ENCODE peak calls at places on chromosomes 5 and 9, in six cellular contexts. P, V, C, Q, B and R are unnamed samples. For H3K9me3, the result is how much of the 10 kb centered on the place peaks cover.

GRCh38 chr5:15807861-15808260 is 307.9 kb downstream of the FBXL7 start:
- DNase-seq in V (no peak), P (no peak), C (peak), B (no peak), Q (no peak), R (no peak)

GRCh38 chr5:54881286-54882005 is 103.9 kb downstream of the ESM1 start:
- DNase-seq in Q (no peak), B (no peak), V (no peak), C (no peak), P (peak), R (no peak)

GRCh38 chr5:132750471-132751230 is 3.4 kb downstream of the CCNI2 start:
- DNase-seq in V (no peak), C (no peak), Q (no peak), B (no peak), P (no peak), R (no peak)

GRCh38 chr9:90441814-90442213 is 200.8 kb downstream of the DIRAS2 start:
- DNase-seq in C (no peak), V (no peak), P (no peak), B (no peak), Q (peak), R (no peak)

GRCh38 chr5:177547736-177548135 is 6.6 kb downstream of the FAM193B start:
- DNase-seq in C (no peak), B (no peak), V (no peak), P (no peak), Q (no peak), R (no peak)

GRCh38 chr5:93062548-93062947 is 518.5 kb downstream of the NR2F1-AS1 start:
- DNase-seq in C (no peak), P (no peak), V (no peak), B (no peak), Q (no peak), R (no peak)

GRCh38 chr5:115086473-115086872 is 83.2 kb downstream of the TRIM36 start:
- DNase-seq in P (no peak), C (no peak), Q (no peak), V (no peak), B (no peak), R (no peak)

GRCh38 chr9:114697951-114698351 is 16.0 kb upstream of the TEX48 start:
- DNase-seq in Q (no peak), B (no peak), C (no peak), V (no peak), P (no peak), R (no peak)

GRCh38 chr5:84480873-84481637 is 96.4 kb upstream of the EDIL3 start:
- DNase-seq in V (no peak), C (no peak), Q (no peak), P (no peak), B (no peak), R (no peak)

GRCh38 chr5:116084891-116085715 is at the start of gene COMMD10:
- DNase-seq in B (peak), C (peak), P (peak), V (peak), Q (peak), R (peak)

GRCh38 chr9:72041775-72042194 is 18.6 kb downstream of the C9orf57 start:
- DNase-seq in V (peak), Q (no peak), P (no peak), C (peak), B (no peak), R (no peak)

GRCh38 chr5:37248387-37248969 is 698 bp downstream of the CPLANE1 start:
- DNase-seq in C (no peak), B (peak), V (no peak), Q (no peak), P (no peak), R (no peak)

GRCh38 chr9:134459164-134459563 is 132.9 kb downstream of the RXRA start:
- DNase-seq in P (no peak), Q (no peak), C (no peak), B (no peak), V (no peak), R (no peak)

GRCh38 chr5:95973793-95974325 is 12.2 kb upstream of the ELL2 start:
- DNase-seq in Q (no peak), C (no peak), V (no peak), B (peak), P (no peak), R (no peak)

GRCh38 chr9:91187965-91188344 is 173.8 kb downstream of the AUH start:
- DNase-seq in B (no peak), C (no peak), Q (no peak), V (peak), P (no peak), R (no peak)

GRCh38 chr5:18010053-18010452 is 375.8 kb downstream of the TAF11L14 start:
- DNase-seq in V (no peak), P (no peak), C (no peak), Q (peak), B (no peak), R (no peak)
- H3K9me3 ChIP-seq in V (under half), P (under half), C (under half), Q (under half), B (under half), R (under half)

GRCh38 chr9:127741831-127742434 is 6.8 kb upstream of the TOR2A start:
- DNase-seq in P (no peak), C (no peak), B (no peak), Q (peak), V (no peak), R (no peak)
- H3K4me3 ChIP-seq in P (no peak), C (no peak), B (no peak), Q (peak), V (no peak), R (no peak)

GRCh38 chr9:40913096-40913719 is 215.3 kb downstream of the FOXD4L6 start:
- DNase-seq in V (no peak), C (no peak), Q (no peak), P (no peak), B (no peak), R (no peak)

GRCh38 chr9:40909821-40910220 is 218.7 kb downstream of the FOXD4L6 start:
- DNase-seq in B (no peak), Q (no peak), P (no peak), V (no peak), C (no peak), R (no peak)

GRCh38 chr9:40913928-40914673 is 214.4 kb downstream of the FOXD4L6 start:
- DNase-seq in B (no peak), V (no peak), C (no peak), P (no peak), Q (no peak), R (no peak)

GRCh38 chr9:40914772-40915659 is 213.5 kb downstream of the FOXD4L6 start:
- DNase-seq in Q (no peak), P (no peak), B (no peak), C (no peak), V (no peak), R (no peak)

GRCh38 chr9:40911647-40912046 is 216.8 kb downstream of the FOXD4L6 start:
- DNase-seq in C (no peak), Q (no peak), B (no peak), P (no peak), V (no peak), R (no peak)
- H3K9me3 ChIP-seq in C (under half), Q (half or more), B (under half), P (under half), V (half or more), R (half or more)

DNA sequence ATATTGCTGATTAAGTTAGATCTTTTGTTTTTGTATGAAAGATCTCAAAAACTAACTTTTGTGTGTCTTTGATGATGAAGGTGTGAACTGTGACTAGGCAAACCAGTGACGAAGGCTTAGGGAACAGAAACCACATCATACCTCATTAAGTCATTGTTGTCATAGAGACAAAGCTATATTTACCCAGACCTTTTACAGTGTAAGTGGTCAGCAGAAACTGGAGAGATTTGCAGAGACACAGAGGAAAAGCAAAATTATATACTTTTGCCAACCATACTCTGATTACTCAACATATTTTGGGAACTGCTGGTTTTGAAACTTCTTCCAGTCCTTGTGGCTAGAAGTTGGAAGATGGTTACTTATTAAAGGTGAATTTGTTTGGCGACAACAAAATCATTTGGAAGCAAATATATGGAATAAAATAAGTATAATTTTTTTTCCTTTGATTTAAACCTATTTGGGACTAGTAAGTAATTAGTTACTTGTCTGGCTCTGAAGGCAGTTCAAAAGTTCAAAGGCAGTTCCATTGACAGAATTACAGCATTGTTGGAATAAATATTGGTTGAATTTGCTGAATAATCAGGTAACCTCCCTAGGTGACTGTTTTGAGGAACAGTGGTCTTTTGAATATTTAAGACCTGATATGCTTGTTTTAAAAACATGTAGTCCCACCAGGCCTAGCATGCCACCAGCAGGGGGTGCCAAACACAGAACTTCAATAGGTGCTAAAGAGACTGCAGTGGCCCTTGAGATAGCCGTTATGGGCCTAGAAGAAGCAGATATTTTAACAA is 103.8 kb downstream of the RPS23 start:
- DNase-seq in V (no peak), C (peak), P (peak), B (peak), Q (peak), R (peak)
- H3K4me3 ChIP-seq in V (no peak), C (no peak), P (no peak), B (no peak), Q (no peak), R (no peak)

GRCh38 chr9:112322701-112323377 is 10.6 kb downstream of the PTBP3 start:
- DNase-seq in B (no peak), P (no peak), Q (no peak), C (no peak), V (no peak), R (no peak)
- H3K9me3 ChIP-seq in B (under half), P (under half), Q (under half), C (under half), V (under half), R (under half)

GRCh38 chr5:140041099-140041491 is 2.0 kb downstream of the NRG2 start:
- DNase-seq in C (no peak), B (no peak), V (no peak), P (no peak), Q (no peak), R (no peak)
- H3K4me3 ChIP-seq in C (peak), B (no peak), V (peak), P (no peak), Q (no peak), R (peak)

GRCh38 chr5:33657804-33658435 is 217.2 kb downstream of the TARS1 start:
- DNase-seq in V (no peak), Q (no peak), P (no peak), C (no peak), B (no peak), R (no peak)

GRCh38 chr5:33662721-33663435 is 222.1 kb downstream of the TARS1 start:
- DNase-seq in B (no peak), C (no peak), V (no peak), P (no peak), Q (no peak), R (no peak)

GRCh38 chr5:33657181-33657580 is 216.4 kb downstream of the TARS1 start:
- DNase-seq in P (no peak), V (no peak), B (no peak), Q (no peak), C (no peak), R (no peak)

GRCh38 chr5:33659526-33660169 is 218.9 kb downstream of the TARS1 start:
- DNase-seq in C (no peak), V (no peak), Q (no peak), P (no peak), B (no peak), R (no peak)
- H3K9me3 ChIP-seq in C (under half), V (under half), Q (under half), P (under half), B (under half), R (under half)

GRCh38 chr5:1882337-1883119 is at the start of gene IRX4:
- DNase-seq in C (no peak), B (no peak), P (no peak), Q (peak), V (no peak), R (no peak)
- H3K4me3 ChIP-seq in C (no peak), B (no peak), P (no peak), Q (peak), V (peak), R (peak)

GRCh38 chr9:65411336-65411735 is 126.3 kb upstream of the FOXD4L5 start:
- DNase-seq in B (no peak), C (no peak), P (no peak), V (no peak), Q (no peak), R (no peak)

GRCh38 chr9:65410926-65411325 is 125.9 kb upstream of the FOXD4L5 start:
- DNase-seq in Q (no peak), V (no peak), B (no peak), C (no peak), P (no peak), R (no peak)

GRCh38 chr9:65405253-65405652 is 120.2 kb upstream of the FOXD4L5 start:
- DNase-seq in P (no peak), Q (no peak), B (no peak), C (no peak), V (no peak), R (no peak)

GRCh38 chr9:65411901-65412300 is 126.9 kb upstream of the FOXD4L5 start:
- DNase-seq in C (no peak), P (no peak), B (no peak), V (peak), Q (no peak), R (no peak)

DNA sequence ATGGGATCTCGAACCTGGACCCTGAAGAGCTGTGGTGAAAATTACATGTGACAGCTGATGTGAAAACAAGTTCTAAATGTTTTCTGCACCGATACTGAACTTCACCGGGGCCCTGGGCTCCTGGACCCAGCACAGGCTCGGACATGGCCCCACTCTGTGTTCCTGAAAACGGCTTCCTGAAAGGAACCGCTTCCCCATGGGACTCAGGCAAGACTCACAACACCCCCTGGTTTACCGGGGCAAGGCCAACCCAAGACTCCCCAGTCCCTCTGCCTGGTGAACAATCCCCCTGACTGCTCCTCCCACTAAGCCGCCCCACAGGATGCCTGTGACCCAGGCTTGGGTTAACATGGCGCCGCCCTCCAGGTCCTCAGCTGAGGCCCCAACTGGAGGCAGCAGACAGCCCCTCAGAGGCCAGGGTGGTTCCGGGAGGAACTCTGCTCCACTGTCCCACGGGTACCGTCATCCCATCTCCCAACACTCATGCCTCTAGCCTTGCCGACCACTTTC is 124.5 kb upstream of the FOXD4L5 start:
- DNase-seq in B (no peak), P (no peak), C (no peak), V (no peak), Q (no peak), R (no peak)
- H3K9me3 ChIP-seq in B (under half), P (under half), C (under half), V (under half), Q (under half), R (under half)